ENCODE peak calls at places on chromosomes 7 and 10, in nine cellular contexts. E is left ventricle myocardium inferior; X is tibial artery; Z is stomach; O is H1; S is right lobe of liver; H is CD8-positive, alpha-beta T cell; L is heart right ventricle; B is lower lobe of right lung. V is an unnamed sample. For H3K36me3, the result is how much of the 10 kb centered on the place peaks cover.

GRCh38 chr10:98446121-98446655 is 547 bp downstream of the HPS1 start:
- DNase-seq in E (no peak), X (peak), Z (peak), O (no peak), S (no peak), H (peak), L (peak), B (peak), V (no peak)

GRCh38 chr10:103066141-103067098 is 126.7 kb downstream of the NT5C2 start:
- DNase-seq in E (no peak), X (no peak), Z (no peak), O (no peak), S (no peak), H (no peak), L (no peak), B (no peak), V (no peak)

GRCh38 chr10:29688230-29688634 is 53.5 kb upstream of the SVIL start:
- DNase-seq in E (no peak), X (no peak), Z (no peak), O (peak), S (no peak), H (no peak), L (no peak), B (no peak), V (no peak)

GRCh38 chr10:57624856-57625592 is 642.7 kb downstream of the IPMK start:
- DNase-seq in E (no peak), X (no peak), Z (no peak), O (no peak), S (no peak), H (no peak), L (no peak), B (no peak), V (no peak)

GRCh38 chr7:74483402-74484336 is 30.0 kb downstream of the GTF2IRD1 start:
- DNase-seq in E (no peak), X (no peak), Z (no peak), O (no peak), S (peak), H (no peak), L (no peak), B (no peak), V (no peak)

GRCh38 chr7:31493714-31494181 is 20.1 kb upstream of the ITPRID1 start:
- DNase-seq in E (no peak), X (no peak), Z (peak), O (peak), S (no peak), H (no peak), L (no peak), B (no peak), V (no peak)

GRCh38 chr7:1753563-1753867 is 83.4 kb downstream of the ELFN1 start:
- DNase-seq in E (no peak), X (no peak), Z (no peak), O (no peak), S (no peak), H (no peak), L (no peak), B (no peak), V (no peak)

GRCh38 chr10:52750629-52751028 is 22.0 kb downstream of the MBL2 start:
- DNase-seq in E (no peak), X (no peak), Z (no peak), O (no peak), S (no peak), H (no peak), L (no peak), B (no peak), V (no peak)

GRCh38 chr10:60606343-60607080 is 171.8 kb upstream of the CDK1 start:
- DNase-seq in E (no peak), X (no peak), Z (no peak), O (no peak), S (no peak), H (no peak), L (no peak), B (no peak), V (no peak)

GRCh38 chr7:2665359-2665791 is 22.6 kb upstream of the AMZ1 start:
- DNase-seq in E (no peak), X (no peak), Z (no peak), O (no peak), S (no peak), H (no peak), L (no peak), B (no peak), V (no peak)

GRCh38 chr10:1543596-1543995 is 193.7 kb downstream of the ADARB2 start:
- DNase-seq in E (no peak), X (no peak), Z (peak), O (no peak), S (peak), H (no peak), L (no peak), B (no peak), V (no peak)

GRCh38 chr10:15084502-15084922 is 4.1 kb downstream of the ACBD7 start:
- DNase-seq in E (no peak), X (peak), Z (peak), O (peak), S (peak), H (no peak), L (no peak), B (no peak), V (no peak)

GRCh38 chr10:21399392-21400015 is 126.0 kb downstream of the SKIDA1 start:
- DNase-seq in E (no peak), X (no peak), Z (no peak), O (no peak), S (no peak), H (no peak), L (no peak), B (no peak), V (no peak)

GRCh38 chr10:105138287-105138854 is 497.3 kb downstream of the SORCS3 start:
- DNase-seq in E (peak), X (no peak), Z (no peak), O (no peak), S (no peak), H (no peak), L (peak), B (no peak), V (no peak)

GRCh38 chr7:139118234-139118802 is 8.8 kb upstream of the ZC3HAV1 start:
- DNase-seq in E (no peak), X (no peak), Z (no peak), O (no peak), S (no peak), H (no peak), L (no peak), B (no peak), V (no peak)

GRCh38 chr10:88272186-88272585 is 310.9 kb downstream of the RNLS start:
- DNase-seq in E (no peak), X (no peak), Z (no peak), O (no peak), S (no peak), H (no peak), L (no peak), B (no peak), V (no peak)

GRCh38 chr7:90701021-90701420 is 104.9 kb downstream of the CDK14 start:
- DNase-seq in E (no peak), X (no peak), Z (no peak), O (no peak), S (no peak), H (no peak), L (no peak), B (no peak), V (no peak)

GRCh38 chr7:28239823-28240204 is 59.2 kb upstream of the JAZF1 start:
- DNase-seq in E (no peak), X (no peak), Z (no peak), O (no peak), S (no peak), H (no peak), L (no peak), B (no peak), V (no peak)

GRCh38 chr7:13188236-13188635 is 500.8 kb downstream of the ARL4A start:
- DNase-seq in E (no peak), X (no peak), Z (no peak), O (no peak), S (no peak), H (no peak), L (no peak), B (no peak), V (no peak)

GRCh38 chr10:97858001-97858439 is 8.4 kb downstream of the GOLGA7B start:
- DNase-seq in E (no peak), X (no peak), Z (no peak), O (no peak), S (no peak), H (no peak), L (no peak), B (no peak), V (no peak)

GRCh38 chr7:129348023-129348740 is 86.0 kb upstream of the STRIP2 start:
- DNase-seq in E (no peak), X (no peak), Z (no peak), O (no peak), S (no peak), H (no peak), L (no peak), B (no peak), V (no peak)

GRCh38 chr7:17099083-17099973 is 199.1 kb upstream of the AHR start:
- DNase-seq in E (no peak), X (no peak), Z (peak), O (no peak), S (peak), H (no peak), L (peak), B (peak), V (no peak)

GRCh38 chr10:73083234-73083633 is 13.4 kb downstream of the P4HA1 start:
- DNase-seq in E (no peak), X (no peak), Z (no peak), O (no peak), S (no peak), H (no peak), L (no peak), B (no peak), V (no peak)

GRCh38 chr10:21334891-21335696 is 190.4 kb downstream of the SKIDA1 start:
- DNase-seq in E (peak), X (peak), Z (no peak), O (no peak), S (no peak), H (no peak), L (peak), B (no peak), V (peak)

GRCh38 chr10:89342219-89342966 is 14.6 kb downstream of the IFIT3 start:
- DNase-seq in E (peak), X (peak), Z (no peak), O (no peak), S (no peak), H (no peak), L (peak), B (no peak), V (peak)

GRCh38 chr7:67857698-67858097 is 861.1 kb downstream of the TYW1 start:
- DNase-seq in E (no peak), X (no peak), Z (no peak), O (no peak), S (no peak), H (no peak), L (no peak), B (no peak), V (no peak)

GRCh38 chr7:135801045-135801693 is 52.6 kb upstream of the FAM180A start:
- DNase-seq in E (no peak), X (no peak), Z (no peak), O (no peak), S (no peak), H (peak), L (no peak), B (no peak), V (no peak)

GRCh38 chr7:117129538-117129955 is 176.2 kb downstream of the ST7 start:
- DNase-seq in E (no peak), X (peak), Z (no peak), O (no peak), S (no peak), H (no peak), L (no peak), B (no peak), V (no peak)

DNA sequence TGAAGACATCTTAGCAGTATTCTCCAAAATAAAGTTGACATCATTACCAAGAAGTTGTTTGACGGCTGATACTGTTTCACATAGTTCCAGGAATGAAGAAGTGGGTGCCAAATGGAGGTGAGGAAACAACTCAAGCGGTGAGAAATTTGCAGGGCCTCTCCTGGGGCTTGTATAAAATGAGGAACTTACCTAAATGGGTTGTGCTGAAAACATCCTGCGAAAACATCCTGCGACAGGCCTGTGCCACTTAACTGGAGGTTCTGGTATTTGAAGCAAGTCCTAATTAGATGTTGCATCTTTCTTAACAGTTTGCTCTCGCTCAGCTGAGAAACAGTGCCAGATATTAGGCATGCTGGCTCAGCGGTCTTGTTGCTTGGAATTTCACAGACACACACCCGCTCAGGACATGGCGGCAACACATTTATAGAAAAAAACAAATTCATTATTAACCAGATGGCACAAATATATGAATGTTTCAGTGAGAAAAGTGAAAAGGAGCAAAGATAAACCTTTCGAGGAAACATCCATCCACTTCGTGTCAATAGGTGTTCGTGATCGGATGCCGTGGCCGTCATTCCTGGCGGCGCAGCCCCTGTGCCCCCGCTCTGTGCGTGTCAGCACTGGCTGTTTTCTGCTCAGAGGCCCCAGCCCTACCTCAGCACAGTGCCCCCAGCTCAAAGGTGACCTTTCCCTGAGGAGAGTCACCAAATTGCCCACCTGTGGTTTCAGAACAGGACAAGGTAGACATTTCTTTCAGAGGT is 48.1 kb downstream of the CDC123 start:
- DNase-seq in E (no peak), X (no peak), Z (no peak), O (no peak), S (peak), H (no peak), L (no peak), B (no peak), V (no peak)
- H3K36me3 ChIP-seq in E (half or more), X (half or more), Z (half or more), O (under half), S (under half), H (under half), L (under half), B (under half), V (under half)

DNA sequence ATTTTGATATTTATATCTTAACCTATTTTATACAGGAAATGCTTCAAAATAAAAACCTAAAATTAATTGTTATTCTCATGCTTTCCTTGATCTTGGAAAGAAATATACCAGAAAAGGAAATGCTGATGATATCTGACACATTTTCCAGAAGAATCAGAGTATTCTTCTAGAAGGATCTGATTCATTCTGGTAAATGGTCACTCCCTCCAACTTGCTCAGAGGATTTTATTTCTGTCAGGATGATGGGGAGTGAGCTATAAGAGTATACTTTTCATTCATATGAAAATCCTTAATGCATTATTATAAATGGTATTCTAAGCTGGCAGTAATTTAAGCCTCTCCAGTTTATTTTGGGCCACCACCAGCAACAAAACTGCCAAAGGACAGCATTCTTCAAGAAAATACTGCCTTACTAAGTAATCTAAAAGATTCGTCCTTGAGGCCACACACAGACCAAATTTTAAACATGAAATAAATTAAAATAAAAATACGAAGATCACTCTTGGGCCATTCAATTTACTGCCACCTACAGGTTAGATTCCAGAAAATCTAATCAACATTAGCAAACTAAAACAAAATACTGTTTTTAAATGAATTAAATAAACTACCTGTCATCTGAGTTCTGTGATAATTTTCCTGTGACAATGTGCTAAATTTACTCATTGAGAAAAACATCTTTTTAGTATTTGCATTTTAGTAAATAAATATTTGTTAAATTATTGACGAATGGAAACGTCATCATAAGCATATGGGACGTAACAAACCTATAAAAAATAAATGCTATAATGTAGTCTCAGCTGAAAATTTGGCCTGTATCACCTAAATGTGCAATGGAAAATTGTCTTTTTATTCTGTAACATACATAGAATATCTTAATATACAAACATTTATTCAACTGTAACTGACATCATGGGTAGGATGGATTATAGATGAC is 71.9 kb downstream of the ITGB8 start:
- DNase-seq in E (no peak), X (no peak), Z (no peak), O (no peak), S (no peak), H (no peak), L (no peak), B (no peak), V (no peak)
- TF ChIP-seq CTCF in E (peak), X (no peak), Z (no peak), O (no peak), S (no peak), H (no peak), L (no peak), B (peak), V (no peak)

GRCh38 chr10:11986593-11987216 is 55.9 kb downstream of the UPF2 start:
- DNase-seq in E (peak), X (peak), Z (peak), O (peak), S (peak), H (peak), L (peak), B (peak), V (peak)
- H3K36me3 ChIP-seq in E (under half), X (under half), Z (half or more), O (under half), S (under half), H (under half), L (under half), B (under half), V (half or more)

GRCh38 chr10:11242443-11243386 is 225.0 kb downstream of the CELF2 start:
- DNase-seq in E (peak), X (no peak), Z (peak), O (no peak), S (no peak), H (no peak), L (peak), B (no peak), V (peak)
- TF ChIP-seq CTCF in E (no peak), X (no peak), Z (no peak), O (no peak), S (no peak), H (no peak), L (no peak), B (no peak), V (no peak)

V was measured in psoas muscle.